ENCODE peak calls at places on chromosomes 5 and 9, in nine cellular contexts. B is neural progenitor cell, K is heart right ventricle, Y is esophagus squamous epithelium, D is adrenal gland, G is thyroid gland, A is A549, I is IMR-90, Q is kidney. P is an unnamed sample. For H3K4me1, the result is how much of the 10 kb centered on the place peaks cover.

GRCh38 chr5:157559301-157559700 is 16.3 kb downstream of the ADAM19 start:
- DNase-seq in Y (no peak), G (peak), K (no peak), A (peak), I (peak), B (no peak), D (no peak), Q (no peak), P (no peak)

GRCh38 chr5:73666891-73667290 is 40.9 kb downstream of the ARHGEF28 start:
- DNase-seq in K (no peak), A (no peak), Y (no peak), I (no peak), G (no peak), D (no peak), Q (no peak), B (no peak), P (no peak)

GRCh38 chr5:116370886-116371285 is 203.7 kb downstream of the SEMA6A start:
- DNase-seq in G (no peak), A (no peak), D (no peak), Q (no peak), B (no peak), I (peak), Y (no peak), K (no peak), P (no peak)

GRCh38 chr5:119315516-119315949 is 40.3 kb upstream of the TNFAIP8 start:
- DNase-seq in K (no peak), I (no peak), G (peak), D (peak), Y (no peak), Q (no peak), A (peak), B (no peak), P (no peak)

GRCh38 chr5:57939771-57940170 is 457.2 kb upstream of the ACTBL2 start:
- DNase-seq in K (no peak), D (no peak), Y (no peak), G (no peak), Q (no peak), A (no peak), I (no peak), B (no peak), P (no peak)

GRCh38 chr5:116343961-116344360 is 230.7 kb downstream of the SEMA6A start:
- DNase-seq in G (no peak), A (no peak), D (no peak), B (peak), Y (no peak), Q (no peak), I (no peak), K (peak), P (no peak)

GRCh38 chr5:16345454-16345853 is 120.1 kb downstream of the ZNF622 start:
- DNase-seq in A (no peak), Y (no peak), Q (no peak), K (no peak), I (no peak), D (no peak), G (no peak), B (peak), P (no peak)

GRCh38 chr5:149001154-149001553 is 61.7 kb downstream of the SH3TC2 start:
- DNase-seq in I (peak), Q (no peak), K (no peak), D (no peak), B (no peak), Y (no peak), A (no peak), G (no peak), P (no peak)

GRCh38 chr9:10144336-10144735 is 468.5 kb downstream of the PTPRD start:
- DNase-seq in D (no peak), B (no peak), G (no peak), I (no peak), A (no peak), Q (no peak), K (no peak), Y (no peak), P (no peak)

GRCh38 chr5:78127875-78128274 is 166.6 kb downstream of the AP3B1 start:
- DNase-seq in D (no peak), Q (no peak), A (peak), Y (no peak), I (no peak), B (peak), G (no peak), K (no peak), P (no peak)

GRCh38 chr9:95552814-95553546 is 36.2 kb upstream of the PTCH1 start:
- DNase-seq in K (peak), A (no peak), B (peak), D (peak), I (no peak), G (peak), Y (no peak), Q (no peak), P (no peak)

GRCh38 chr5:108461628-108462367 is 79.9 kb upstream of the FBXL17 start:
- DNase-seq in G (no peak), K (no peak), D (no peak), I (peak), Q (no peak), A (no peak), Y (no peak), B (no peak), P (no peak)

GRCh38 chr5:78808380-78808779 is 159.8 kb upstream of the LHFPL2 start:
- DNase-seq in A (no peak), K (no peak), B (no peak), I (no peak), G (peak), Q (no peak), Y (no peak), D (no peak), P (no peak)

GRCh38 chr9:17578577-17578910 is 322 bp upstream of the SH3GL2 start:
- DNase-seq in D (no peak), G (no peak), Q (no peak), Y (no peak), B (no peak), I (no peak), A (no peak), K (no peak), P (no peak)

GRCh38 chr9:114341991-114342390 is 12.3 kb downstream of the ORM2 start:
- DNase-seq in D (no peak), G (no peak), I (no peak), K (no peak), Y (no peak), A (no peak), Q (peak), B (no peak), P (no peak)

GRCh38 chr9:83965350-83966208 is 14.4 kb downstream of the HNRNPK start:
- DNase-seq in A (peak), Q (no peak), G (no peak), K (no peak), Y (no peak), B (no peak), I (peak), D (no peak), P (no peak)

GRCh38 chr5:33439905-33440481 is 772 bp upstream of the TARS1 start:
- DNase-seq in I (no peak), B (no peak), Y (no peak), D (no peak), K (no peak), A (no peak), G (no peak), Q (no peak), P (no peak)

GRCh38 chr9:26292943-26293342 is 599.7 kb downstream of the CAAP1 start:
- DNase-seq in I (peak), Q (no peak), Y (no peak), G (peak), A (peak), K (no peak), D (no peak), B (peak), P (no peak)

GRCh38 chr5:38465045-38465444 is 91.4 kb downstream of the LIFR start:
- DNase-seq in G (no peak), Y (no peak), Q (no peak), I (peak), B (no peak), K (no peak), A (no peak), D (no peak), P (no peak)

GRCh38 chr9:111895996-111896941 is at the start of gene UGCG:
- DNase-seq in A (peak), I (peak), B (peak), Y (peak), K (peak), G (peak), Q (peak), D (peak), P (peak)

GRCh38 chr5:106017243-106017857 is 1653.4 kb downstream of the EFNA5 start:
- DNase-seq in B (no peak), A (no peak), Q (no peak), I (no peak), K (no peak), G (no peak), Y (no peak), D (no peak), P (no peak)

GRCh38 chr5:106019271-106019670 is 1651.5 kb downstream of the EFNA5 start:
- DNase-seq in G (no peak), Y (no peak), K (no peak), A (no peak), B (no peak), D (no peak), I (peak), Q (no peak), P (no peak)

DNA sequence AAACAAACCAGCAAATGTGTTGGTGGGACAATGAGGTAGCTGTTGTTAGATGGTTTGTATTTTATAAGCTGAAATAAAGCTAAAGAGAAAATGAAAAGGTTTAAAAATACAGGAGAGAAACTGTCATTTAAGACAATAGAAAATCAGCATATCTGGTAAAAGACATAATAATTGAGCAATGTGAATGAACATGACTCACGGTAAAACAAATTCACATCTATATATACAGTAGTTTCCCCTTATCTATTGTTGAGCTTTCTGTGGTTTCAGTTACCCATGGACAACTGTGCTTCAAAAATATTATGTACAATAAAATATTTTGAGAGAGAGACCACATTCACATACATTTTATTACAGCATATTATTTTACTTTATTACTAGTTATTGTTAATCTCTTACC is 1649.8 kb downstream of the EFNA5 start:
- DNase-seq in A (no peak), I (peak), B (no peak), Y (no peak), Q (no peak), K (no peak), D (no peak), G (no peak), P (no peak)
- H3K27ac ChIP-seq in A (no peak), I (no peak), B (no peak), Y (no peak), Q (no peak), K (no peak), D (no peak), G (no peak), P (no peak)

GRCh38 chr5:56102885-56103284 is 108.1 kb upstream of the IL6ST start:
- DNase-seq in Q (no peak), Y (no peak), G (no peak), K (no peak), D (peak), B (no peak), A (no peak), I (peak), P (no peak)
- H3K4me1 ChIP-seq in Q (under half), Y (under half), G (under half), K (under half), D (under half), B (under half), A (half or more), I (under half), P (under half)

DNA sequence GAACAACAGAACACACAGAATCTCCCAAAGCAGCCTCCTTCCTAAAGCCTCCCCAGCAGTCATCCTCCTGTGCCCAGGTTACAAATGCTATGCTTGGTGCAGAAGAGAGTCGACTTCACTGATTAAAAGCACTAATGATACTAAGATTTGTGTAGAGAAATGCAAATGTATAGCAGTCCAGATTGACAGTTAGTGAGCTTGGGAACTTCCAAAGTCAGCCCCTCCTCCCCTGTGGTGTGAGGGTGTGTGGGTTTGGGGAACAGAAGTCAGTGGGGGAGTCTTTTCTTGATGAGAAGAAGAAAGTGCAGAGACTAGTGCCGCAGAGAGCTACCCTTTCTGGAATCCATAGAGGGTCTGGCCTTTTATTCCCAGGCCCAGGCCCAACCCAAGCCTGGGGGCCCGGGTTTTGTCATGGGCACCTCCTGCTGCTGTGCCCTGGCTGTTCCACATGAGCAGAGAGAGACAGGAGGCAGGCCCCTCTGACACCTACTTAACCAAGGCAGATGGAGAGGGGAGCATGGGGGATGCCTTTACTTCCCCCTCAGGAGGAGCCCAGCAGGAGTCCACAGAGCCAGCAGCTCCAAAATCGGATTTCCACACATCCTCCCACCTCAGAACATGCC is 173.3 kb downstream of the DENND1A start:
- DNase-seq in B (peak), D (no peak), I (no peak), G (no peak), K (no peak), Q (no peak), Y (no peak), A (no peak), P (no peak)
- H3K27ac ChIP-seq in B (no peak), D (no peak), I (no peak), G (no peak), K (no peak), Q (no peak), Y (no peak), A (no peak), P (no peak)

GRCh38 chr5:80190960-80191359 is 64.9 kb downstream of the SERINC5 start:
- DNase-seq in Q (no peak), K (no peak), D (no peak), G (peak), A (no peak), B (no peak), I (no peak), Y (no peak), P (no peak)
- H3K4me1 ChIP-seq in Q (under half), K (under half), D (half or more), G (half or more), A (under half), B (half or more), I (under half), Y (under half), P (half or more)

GRCh38 chr5:50447228-50447627 is 6.1 kb upstream of the EMB start:
- DNase-seq in K (no peak), Y (no peak), Q (no peak), A (no peak), B (no peak), D (no peak), I (no peak), G (no peak), P (no peak)

GRCh38 chr5:50447940-50448339 is 6.9 kb upstream of the EMB start:
- DNase-seq in I (no peak), G (no peak), D (no peak), B (no peak), Y (no peak), A (no peak), Q (no peak), K (no peak), P (no peak)

GRCh38 chr5:50440651-50441478 is at the start of gene EMB:
- DNase-seq in Y (peak), Q (peak), G (peak), K (peak), B (peak), I (no peak), D (peak), A (peak), P (peak)

GRCh38 chr5:50441479-50441815 is 359 bp upstream of the EMB start:
- DNase-seq in D (no peak), B (no peak), G (no peak), K (no peak), I (no peak), Q (no peak), A (no peak), Y (no peak), P (no peak)

DNA sequence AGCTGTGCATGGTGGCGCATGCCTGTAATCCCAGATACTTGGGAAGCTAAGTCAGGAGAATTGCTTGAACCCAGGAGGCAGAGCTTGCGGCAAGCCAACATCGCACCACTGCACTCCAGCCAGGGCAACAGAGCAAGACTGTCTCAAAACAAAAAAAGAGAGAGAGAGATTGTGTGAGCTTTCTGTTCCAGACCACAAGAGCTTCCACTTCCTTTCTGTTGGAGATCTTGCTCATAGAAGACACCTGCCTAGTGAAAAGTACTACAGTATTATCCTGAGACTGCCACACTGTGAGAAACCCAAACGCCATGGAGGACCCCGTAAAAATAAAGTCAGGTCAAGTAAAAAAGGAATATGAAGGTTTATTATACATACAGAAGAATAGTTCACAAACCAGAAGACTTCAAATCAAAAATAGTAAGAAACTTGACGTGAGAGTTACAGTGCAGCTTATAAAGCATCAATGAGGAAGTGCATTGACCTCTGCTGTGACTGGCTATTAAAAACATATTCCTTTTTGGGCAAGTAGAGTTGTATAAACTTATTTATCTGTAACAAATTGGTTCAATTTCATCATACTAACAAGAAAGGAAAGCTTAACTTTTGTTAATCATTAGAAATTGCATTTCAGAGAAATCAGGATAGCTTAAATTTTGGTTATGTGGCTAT is 4.3 kb upstream of the EMB start:
- DNase-seq in G (no peak), B (no peak), Y (no peak), I (no peak), D (no peak), K (no peak), A (no peak), Q (no peak), P (no peak)
- H3K27ac ChIP-seq in G (no peak), B (no peak), Y (no peak), I (no peak), D (no peak), K (no peak), A (no peak), Q (no peak), P (no peak)

GRCh38 chr5:179697993-179698934 is 503 bp upstream of the CANX start:
- DNase-seq in K (peak), G (peak), I (peak), Q (peak), Y (peak), D (peak), A (peak), B (peak), P (peak)
- H3K4me1 ChIP-seq in K (under half), G (under half), I (under half), Q (under half), Y (under half), D (under half), A (under half), B (under half), P (under half)

GRCh38 chr9:137189297-137190295 is 1.1 kb downstream of the SSNA1 start:
- DNase-seq in A (no peak), I (no peak), Q (no peak), K (no peak), D (no peak), B (no peak), Y (no peak), G (no peak), P (no peak)
- H3K27ac ChIP-seq in A (peak), I (peak), Q (peak), K (peak), D (peak), B (no peak), Y (peak), G (peak), P (peak)

P was measured in left lung.